ENCODE peak calls at places on chromosomes 11 and 22, in ten cellular contexts. B, F, T, A, O, K, D, M, I and L are unnamed samples.

GRCh38 chr11:35943294-35943693 is 568 bp upstream of the LDLRAD3 start:
- DNase-seq in B (no peak), K (no peak), F (no peak), T (no peak), A (no peak), M (no peak), I (no peak), O (no peak), D (no peak), L (no peak)

GRCh38 chr22:44574057-44574456 is 76.0 kb upstream of the RTL6 start:
- DNase-seq in F (peak), B (no peak), D (peak), T (no peak), O (no peak), A (peak), I (no peak), K (no peak), M (no peak), L (no peak)

GRCh38 chr11:22785251-22785650 is 44.4 kb downstream of the SVIP start:
- DNase-seq in A (no peak), F (peak), T (no peak), O (no peak), I (no peak), M (no peak), D (peak), K (no peak), B (no peak), L (peak)

GRCh38 chr11:1194231-1194976 is 28.5 kb upstream of the MUC5B start:
- DNase-seq in T (peak), A (no peak), D (no peak), K (no peak), M (no peak), O (no peak), I (no peak), F (no peak), B (no peak), L (no peak)

GRCh38 chr11:101870510-101870909 is 44.3 kb upstream of the CEP126 start:
- DNase-seq in K (no peak), O (no peak), M (no peak), I (no peak), F (peak), D (peak), B (no peak), A (peak), T (no peak), L (peak)

GRCh38 chr11:117940736-117941135 is 11.5 kb upstream of the TMPRSS13 start:
- DNase-seq in F (no peak), D (no peak), A (no peak), M (no peak), O (no peak), K (no peak), T (no peak), B (no peak), I (no peak), L (no peak)

GRCh38 chr11:44275961-44276550 is 33.9 kb downstream of the ALX4 start:
- DNase-seq in I (no peak), T (no peak), D (no peak), B (no peak), F (no peak), K (no peak), O (no peak), M (no peak), A (no peak), L (no peak)

GRCh38 chr11:117641008-117641915 is 155.8 kb downstream of the DSCAML1 start:
- DNase-seq in T (no peak), B (no peak), A (no peak), O (no peak), I (no peak), K (no peak), M (no peak), F (no peak), D (no peak), L (no peak)

GRCh38 chr11:11988099-11988651 is 20.3 kb downstream of the DKK3 start:
- DNase-seq in A (no peak), K (no peak), D (peak), F (peak), B (no peak), M (no peak), O (no peak), T (no peak), I (no peak), L (peak)

GRCh38 chr22:46172522-46172921 is 22.2 kb downstream of the PPARA start:
- DNase-seq in B (no peak), K (no peak), I (no peak), M (no peak), O (no peak), A (no peak), T (no peak), D (no peak), F (no peak), L (no peak)

GRCh38 chr11:59207988-59208432 is 4.7 kb downstream of the MPEG1 start:
- DNase-seq in K (peak), B (peak), O (peak), T (no peak), F (peak), M (peak), I (peak), A (no peak), D (peak), L (peak)

GRCh38 chr22:30511109-30511508 is 5.6 kb upstream of the SEC14L4 start:
- DNase-seq in F (no peak), M (no peak), O (no peak), D (no peak), K (no peak), B (no peak), A (no peak), I (no peak), T (no peak), L (no peak)

GRCh38 chr22:44033689-44034088 is 9.6 kb downstream of the PARVB start:
- DNase-seq in F (no peak), O (no peak), I (no peak), T (no peak), D (peak), A (no peak), K (no peak), M (no peak), B (no peak), L (peak)

GRCh38 chr22:45998638-45999378 is 21.8 kb upstream of the WNT7B start:
- DNase-seq in F (no peak), M (no peak), K (no peak), B (no peak), T (no peak), A (no peak), D (no peak), I (no peak), O (no peak), L (no peak)

GRCh38 chr11:19345848-19346681 is 105.3 kb upstream of the E2F8 start:
- DNase-seq in T (no peak), A (no peak), I (peak), D (peak), B (no peak), M (peak), K (peak), O (no peak), F (no peak), L (peak)

GRCh38 chr11:16606784-16607674 is 131.4 kb upstream of the C11orf58 start:
- DNase-seq in K (peak), B (peak), O (no peak), A (no peak), D (no peak), I (peak), T (peak), F (no peak), M (no peak), L (no peak)

GRCh38 chr11:28107331-28107725 is 628 bp downstream of the KIF18A start:
- DNase-seq in B (no peak), K (peak), A (no peak), T (no peak), O (no peak), I (peak), D (peak), F (no peak), M (peak), L (peak)

GRCh38 chr22:48535868-48536690 is 1291.6 kb downstream of the BRD1 start:
- DNase-seq in D (no peak), F (no peak), I (no peak), K (no peak), T (no peak), A (no peak), O (no peak), B (no peak), M (no peak), L (no peak)

GRCh38 chr11:118441770-118442169 is 5.5 kb downstream of the KMT2A start:
- DNase-seq in D (no peak), M (no peak), B (no peak), O (no peak), I (no peak), T (no peak), F (no peak), A (no peak), K (no peak), L (no peak)

GRCh38 chr11:123357353-123357989 is 72.6 kb upstream of the GRAMD1B start:
- DNase-seq in O (no peak), I (no peak), T (no peak), M (no peak), A (no peak), F (no peak), B (no peak), K (no peak), D (no peak), L (no peak)

GRCh38 chr11:71988050-71988449 is 10.7 kb upstream of the IL18BP start:
- DNase-seq in I (no peak), O (no peak), K (no peak), D (peak), F (peak), M (no peak), A (no peak), T (no peak), B (no peak), L (peak)

GRCh38 chr11:116613201-116613910 is 159.4 kb downstream of the BUD13 start:
- DNase-seq in D (no peak), I (peak), A (no peak), O (no peak), K (no peak), B (no peak), M (no peak), T (no peak), F (no peak), L (no peak)

GRCh38 chr22:19291218-19291579 is 320 bp downstream of the CLTCL1 start:
- DNase-seq in I (no peak), F (no peak), D (no peak), A (no peak), M (no peak), O (peak), B (peak), T (peak), K (peak), L (no peak)

GRCh38 chr11:105244157-105244820 is 104.7 kb upstream of the CARD18 start:
- DNase-seq in B (peak), K (no peak), I (no peak), M (no peak), O (no peak), F (peak), D (peak), A (peak), T (no peak), L (peak)

GRCh38 chr22:19823191-19823590 is 31.5 kb downstream of the GNB1L start:
- DNase-seq in I (no peak), B (no peak), F (no peak), T (no peak), K (peak), D (no peak), M (no peak), O (no peak), A (no peak), L (no peak)

GRCh38 chr22:27125539-27125938 is 468.2 kb downstream of the MIAT start:
- DNase-seq in B (no peak), A (no peak), F (peak), K (no peak), O (no peak), T (no peak), I (no peak), M (no peak), D (no peak), L (no peak)